ENCODE peak calls at places on chromosomes 1 and 21, in ten cellular contexts. One of them, this sample, is unnamed.
A peak's percentile ranks its signal among the peaks of the same experiment; 100 is the strongest.

GRCh38 chr1:193634470-193634869 is 448.1 kb upstream of the B3GALT2 start:
- DNase-seq in psoas muscle: no peak
- DNase-seq in K562: no peak
- DNase-seq in lower lobe of right lung: no peak
- DNase-seq in H9: no peak
- DNase-seq in astrocyte: no peak
- DNase-seq in tibial nerve: no peak
- DNase-seq in heart left ventricle: no peak
- DNase-seq in right atrium auricular region: no peak
- DNase-seq in fibroblast of lung: no peak
- DNase-seq in this sample: no peak

GRCh38 chr21:44962481-44962966 is 22.7 kb downstream of the SLX9 start:
- DNase-seq in tibial nerve: no peak
- DNase-seq in heart left ventricle: peak; percentile 45
- DNase-seq in K562: no peak
- DNase-seq in H9: no peak
- DNase-seq in astrocyte: peak; percentile 100
- DNase-seq in psoas muscle: peak; percentile 36
- DNase-seq in lower lobe of right lung: peak; percentile 50
- DNase-seq in fibroblast of lung: peak; percentile 100
- DNase-seq in right atrium auricular region: no peak
- DNase-seq in this sample: peak; percentile 18

GRCh38 chr1:89842547-89843278 is 21.9 kb downstream of the LRRC8D start:
- DNase-seq in tibial nerve: no peak
- DNase-seq in lower lobe of right lung: no peak
- DNase-seq in K562: no peak
- DNase-seq in H9: no peak
- DNase-seq in heart left ventricle: no peak
- DNase-seq in right atrium auricular region: no peak
- DNase-seq in fibroblast of lung: peak; percentile 47
- DNase-seq in astrocyte: peak; percentile 35
- DNase-seq in psoas muscle: no peak
- DNase-seq in this sample: no peak

GRCh38 chr1:224333939-224334701 is 4.1 kb upstream of the NVL start:
- DNase-seq in heart left ventricle: no peak
- DNase-seq in fibroblast of lung: peak; percentile 63
- DNase-seq in right atrium auricular region: no peak
- DNase-seq in astrocyte: peak; percentile 55
- DNase-seq in K562: no peak
- DNase-seq in tibial nerve: no peak
- DNase-seq in H9: no peak
- DNase-seq in lower lobe of right lung: no peak
- DNase-seq in psoas muscle: no peak
- DNase-seq in this sample: no peak

GRCh38 chr1:47881505-47882442 is 115.4 kb downstream of the TRABD2B start:
- DNase-seq in psoas muscle: no peak
- DNase-seq in heart left ventricle: no peak
- DNase-seq in K562: no peak
- DNase-seq in H9: no peak
- DNase-seq in lower lobe of right lung: no peak
- DNase-seq in right atrium auricular region: no peak
- DNase-seq in fibroblast of lung: no peak
- DNase-seq in astrocyte: no peak
- DNase-seq in tibial nerve: no peak
- DNase-seq in this sample: no peak

GRCh38 chr21:45865106-45865835 is 116.3 kb upstream of the COL6A1 start:
- DNase-seq in heart left ventricle: no peak
- DNase-seq in astrocyte: peak; percentile 96
- DNase-seq in H9: peak; percentile 14
- DNase-seq in K562: no peak
- DNase-seq in lower lobe of right lung: peak; percentile 28
- DNase-seq in psoas muscle: no peak
- DNase-seq in right atrium auricular region: no peak
- DNase-seq in tibial nerve: no peak
- DNase-seq in fibroblast of lung: peak; percentile 97
- DNase-seq in this sample: no peak

GRCh38 chr1:221840511-221841243 is 98.8 kb upstream of the DUSP10 start:
- DNase-seq in tibial nerve: no peak
- DNase-seq in astrocyte: no peak
- DNase-seq in right atrium auricular region: peak; percentile 75
- DNase-seq in lower lobe of right lung: no peak
- DNase-seq in H9: no peak
- DNase-seq in heart left ventricle: peak; percentile 70
- DNase-seq in psoas muscle: peak; percentile 84
- DNase-seq in fibroblast of lung: no peak
- DNase-seq in K562: no peak
- DNase-seq in this sample: no peak

GRCh38 chr1:48616710-48617109 is 144.7 kb upstream of the SPATA6 start:
- DNase-seq in tibial nerve: no peak
- DNase-seq in psoas muscle: no peak
- DNase-seq in K562: no peak
- DNase-seq in fibroblast of lung: peak; percentile 6
- DNase-seq in right atrium auricular region: no peak
- DNase-seq in lower lobe of right lung: no peak
- DNase-seq in heart left ventricle: no peak
- DNase-seq in H9: no peak
- DNase-seq in astrocyte: peak; percentile 0
- DNase-seq in this sample: no peak

GRCh38 chr1:33181038-33181861 is 593 bp downstream of the TRIM62 start:
- DNase-seq in astrocyte: peak; percentile 22
- DNase-seq in K562: peak; percentile 69
- DNase-seq in heart left ventricle: peak; percentile 62
- DNase-seq in tibial nerve: no peak
- DNase-seq in fibroblast of lung: peak; percentile 52
- DNase-seq in right atrium auricular region: peak; percentile 58
- DNase-seq in lower lobe of right lung: peak; percentile 65
- DNase-seq in H9: peak; percentile 65
- DNase-seq in psoas muscle: peak; percentile 73
- DNase-seq in this sample: peak; percentile 60

GRCh38 chr1:3332662-3333061 is 121.8 kb upstream of the ARHGEF16 start:
- DNase-seq in right atrium auricular region: no peak
- DNase-seq in fibroblast of lung: no peak
- DNase-seq in H9: no peak
- DNase-seq in tibial nerve: no peak
- DNase-seq in astrocyte: no peak
- DNase-seq in heart left ventricle: no peak
- DNase-seq in K562: no peak
- DNase-seq in psoas muscle: no peak
- DNase-seq in lower lobe of right lung: no peak
- DNase-seq in this sample: no peak

GRCh38 chr1:7069888-7070287 is 284.6 kb downstream of the CAMTA1 start:
- DNase-seq in astrocyte: peak; percentile 5
- DNase-seq in heart left ventricle: no peak
- DNase-seq in H9: peak; percentile 79
- DNase-seq in fibroblast of lung: peak; percentile 16
- DNase-seq in psoas muscle: no peak
- DNase-seq in K562: no peak
- DNase-seq in lower lobe of right lung: no peak
- DNase-seq in right atrium auricular region: no peak
- DNase-seq in tibial nerve: no peak
- DNase-seq in this sample: no peak

GRCh38 chr1:226581650-226582330 is 33.2 kb downstream of the STUM start:
- DNase-seq in astrocyte: no peak
- DNase-seq in fibroblast of lung: no peak
- DNase-seq in right atrium auricular region: no peak
- DNase-seq in H9: no peak
- DNase-seq in psoas muscle: no peak
- DNase-seq in heart left ventricle: no peak
- DNase-seq in tibial nerve: no peak
- DNase-seq in K562: no peak
- DNase-seq in lower lobe of right lung: no peak
- DNase-seq in this sample: no peak

GRCh38 chr1:53086504-53087070 is 24.6 kb downstream of the PODN start:
- DNase-seq in fibroblast of lung: no peak
- DNase-seq in right atrium auricular region: no peak
- DNase-seq in H9: no peak
- DNase-seq in astrocyte: no peak
- DNase-seq in lower lobe of right lung: no peak
- DNase-seq in K562: no peak
- DNase-seq in tibial nerve: no peak
- DNase-seq in psoas muscle: no peak
- DNase-seq in heart left ventricle: no peak
- DNase-seq in this sample: no peak

GRCh38 chr1:221053889-221054288 is 174.6 kb downstream of the HLX start:
- DNase-seq in K562: no peak
- DNase-seq in H9: no peak
- DNase-seq in right atrium auricular region: no peak
- DNase-seq in fibroblast of lung: no peak
- DNase-seq in lower lobe of right lung: no peak
- DNase-seq in tibial nerve: no peak
- DNase-seq in psoas muscle: no peak
- DNase-seq in heart left ventricle: no peak
- DNase-seq in astrocyte: no peak
- DNase-seq in this sample: no peak

GRCh38 chr1:201888282-201889033 is at the start of gene SHISA4:
- DNase-seq in tibial nerve: peak; percentile 68
- DNase-seq in right atrium auricular region: peak; percentile 88
- DNase-seq in heart left ventricle: peak; percentile 91
- DNase-seq in fibroblast of lung: peak; percentile 61
- DNase-seq in lower lobe of right lung: peak; percentile 88
- DNase-seq in H9: peak; percentile 81
- DNase-seq in psoas muscle: peak; percentile 92
- DNase-seq in astrocyte: peak; percentile 37
- DNase-seq in K562: peak; percentile 86
- DNase-seq in this sample: peak; percentile 84

GRCh38 chr21:37166733-37167132 is 93.7 kb downstream of the TTC3 start:
- DNase-seq in astrocyte: no peak
- DNase-seq in lower lobe of right lung: no peak
- DNase-seq in heart left ventricle: no peak
- DNase-seq in right atrium auricular region: no peak
- DNase-seq in psoas muscle: no peak
- DNase-seq in H9: peak; percentile 43
- DNase-seq in fibroblast of lung: no peak
- DNase-seq in tibial nerve: no peak
- DNase-seq in K562: no peak
- DNase-seq in this sample: no peak
- TF ChIP-seq CTCF in astrocyte: no peak
- TF ChIP-seq CTCF in lower lobe of right lung: no peak
- TF ChIP-seq CTCF in heart left ventricle: peak; percentile 17
- TF ChIP-seq CTCF in right atrium auricular region: no peak
- TF ChIP-seq CTCF in psoas muscle: peak; percentile 32
- TF ChIP-seq CTCF in H9: peak; percentile 61
- TF ChIP-seq CTCF in fibroblast of lung: no peak
- TF ChIP-seq CTCF in tibial nerve: no peak
- TF ChIP-seq CTCF in K562: peak; percentile 40
- TF ChIP-seq CTCF in this sample: peak; percentile 42

GRCh38 chr1:50780797-50781196 is 179.3 kb downstream of the FAF1 start:
- DNase-seq in heart left ventricle: no peak
- DNase-seq in right atrium auricular region: no peak
- DNase-seq in lower lobe of right lung: no peak
- DNase-seq in H9: no peak
- DNase-seq in psoas muscle: no peak
- DNase-seq in fibroblast of lung: no peak
- DNase-seq in tibial nerve: no peak
- DNase-seq in K562: no peak
- DNase-seq in astrocyte: no peak
- DNase-seq in this sample: no peak

GRCh38 chr1:50775740-50776139 is 184.3 kb downstream of the FAF1 start:
- DNase-seq in heart left ventricle: no peak
- DNase-seq in tibial nerve: no peak
- DNase-seq in fibroblast of lung: no peak
- DNase-seq in psoas muscle: no peak
- DNase-seq in K562: no peak
- DNase-seq in right atrium auricular region: no peak
- DNase-seq in astrocyte: no peak
- DNase-seq in lower lobe of right lung: no peak
- DNase-seq in H9: no peak
- DNase-seq in this sample: no peak

GRCh38 chr1:50779811-50780210 is 180.3 kb downstream of the FAF1 start:
- DNase-seq in astrocyte: no peak
- DNase-seq in lower lobe of right lung: no peak
- DNase-seq in psoas muscle: no peak
- DNase-seq in tibial nerve: no peak
- DNase-seq in right atrium auricular region: no peak
- DNase-seq in fibroblast of lung: no peak
- DNase-seq in K562: no peak
- DNase-seq in H9: no peak
- DNase-seq in heart left ventricle: no peak
- DNase-seq in this sample: no peak

GRCh38 chr1:50774759-50775351 is 185.2 kb downstream of the FAF1 start:
- DNase-seq in tibial nerve: no peak
- DNase-seq in fibroblast of lung: peak; percentile 45
- DNase-seq in K562: peak; percentile 39
- DNase-seq in astrocyte: peak; percentile 37
- DNase-seq in H9: no peak
- DNase-seq in psoas muscle: no peak
- DNase-seq in lower lobe of right lung: no peak
- DNase-seq in heart left ventricle: no peak
- DNase-seq in right atrium auricular region: no peak
- DNase-seq in this sample: no peak
- H3K4me1 ChIP-seq in tibial nerve: peaks cover 6% of the 10 kb centered on the region
- H3K4me1 ChIP-seq in fibroblast of lung: no peaks in the 10 kb centered on the region
- H3K4me1 ChIP-seq in K562: no peaks in the 10 kb centered on the region
- H3K4me1 ChIP-seq in astrocyte: no peaks in the 10 kb centered on the region
- H3K4me1 ChIP-seq in H9: no peaks in the 10 kb centered on the region
- H3K4me1 ChIP-seq in psoas muscle: peaks cover 3% of the 10 kb centered on the region
- H3K4me1 ChIP-seq in lower lobe of right lung: no peaks in the 10 kb centered on the region
- H3K4me1 ChIP-seq in heart left ventricle: no peaks in the 10 kb centered on the region
- H3K4me1 ChIP-seq in right atrium auricular region: no peaks in the 10 kb centered on the region
- H3K4me1 ChIP-seq in this sample: no peaks in the 10 kb centered on the region

GRCh38 chr1:171869097-171869496 is 27.8 kb downstream of the DNM3 start:
- DNase-seq in astrocyte: no peak
- DNase-seq in psoas muscle: no peak
- DNase-seq in lower lobe of right lung: no peak
- DNase-seq in tibial nerve: no peak
- DNase-seq in K562: no peak
- DNase-seq in fibroblast of lung: peak; percentile 13
- DNase-seq in H9: no peak
- DNase-seq in heart left ventricle: no peak
- DNase-seq in right atrium auricular region: no peak
- DNase-seq in this sample: no peak
- H3K27me3 ChIP-seq in astrocyte: no peaks in the 10 kb centered on the region
- H3K27me3 ChIP-seq in psoas muscle: no peaks in the 10 kb centered on the region
- H3K27me3 ChIP-seq in lower lobe of right lung: no peaks in the 10 kb centered on the region
- H3K27me3 ChIP-seq in tibial nerve: no peaks in the 10 kb centered on the region
- H3K27me3 ChIP-seq in K562: no peaks in the 10 kb centered on the region
- H3K27me3 ChIP-seq in fibroblast of lung: no peaks in the 10 kb centered on the region
- H3K27me3 ChIP-seq in H9: no peaks in the 10 kb centered on the region
- H3K27me3 ChIP-seq in heart left ventricle: no peaks in the 10 kb centered on the region
- H3K27me3 ChIP-seq in right atrium auricular region: no peaks in the 10 kb centered on the region
- H3K27me3 ChIP-seq in this sample: no peaks in the 10 kb centered on the region

DNA sequence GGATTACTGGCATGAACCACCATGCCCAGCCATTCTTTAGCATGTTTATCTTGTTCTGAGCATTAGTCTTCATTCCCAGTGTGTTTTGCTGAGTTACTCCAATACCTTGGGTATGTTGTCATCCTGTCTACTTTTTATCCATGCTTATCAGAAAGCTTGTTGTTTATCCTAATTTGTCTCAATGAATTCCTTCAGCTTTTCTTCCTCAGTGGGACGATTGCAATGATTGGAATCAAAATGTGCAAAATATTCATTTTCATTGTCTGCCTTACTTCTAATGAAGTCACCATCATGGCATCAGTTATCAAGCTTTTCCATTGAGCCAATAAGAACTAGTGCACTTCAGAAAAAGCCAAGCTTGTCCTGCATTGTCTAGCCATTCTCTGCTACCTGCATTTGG is 170.5 kb downstream of the HFM1 start:
- DNase-seq in heart left ventricle: no peak
- DNase-seq in psoas muscle: no peak
- DNase-seq in fibroblast of lung: no peak
- DNase-seq in tibial nerve: no peak
- DNase-seq in K562: no peak
- DNase-seq in astrocyte: no peak
- DNase-seq in right atrium auricular region: no peak
- DNase-seq in lower lobe of right lung: no peak
- DNase-seq in H9: no peak
- DNase-seq in this sample: no peak
- TF ChIP-seq CTCF in heart left ventricle: no peak
- TF ChIP-seq CTCF in psoas muscle: no peak
- TF ChIP-seq CTCF in fibroblast of lung: no peak
- TF ChIP-seq CTCF in tibial nerve: no peak
- TF ChIP-seq CTCF in K562: no peak
- TF ChIP-seq CTCF in astrocyte: no peak
- TF ChIP-seq CTCF in right atrium auricular region: no peak
- TF ChIP-seq CTCF in lower lobe of right lung: no peak
- TF ChIP-seq CTCF in H9: no peak
- TF ChIP-seq CTCF in this sample: no peak

This sample was measured in heart right ventricle.